ENCODE peak calls at places on chromosomes 4 and X, in eight cellular contexts. V is NCI-H1694; D is right atrium auricular region; N is CD4-positive, alpha-beta T cell; E is D721Med; X is stimulated activated CD4-positive, alpha-beta T cell treated with anti-CD3 and anti-CD28 coated beads, Interleukin-2, amount 100 ng/mL, for 48 hours; S is effector memory CD4-positive, alpha-beta T cell; Z is stimulated activated CD8-positive, alpha-beta memory T cell treated with anti-CD3 and anti-CD28 coated beads, Interleukin-4, amount 100 ng/mL, for 48 hours. B is an unnamed sample.

GRCh38 chr4:98867648-98868047 is 61.3 kb downstream of the EIF4E start:
- DNase-seq in X (no peak), Z (no peak), V (no peak), E (no peak), S (no peak), D (no peak), N (no peak), B (no peak)

GRCh38 chr4:76282941-76283689 is 23.4 kb upstream of the STBD1 start:
- DNase-seq in V (no peak), S (no peak), E (no peak), Z (no peak), D (no peak), X (no peak), N (no peak), B (no peak)

GRCh38 chrX:45129055-45129454 is 71.6 kb downstream of the DIPK2B start:
- DNase-seq in V (no peak), N (no peak), D (no peak), E (no peak), X (no peak), Z (no peak), S (no peak), B (no peak)

GRCh38 chr4:100461796-100462195 is 56.0 kb downstream of the EMCN start:
- DNase-seq in X (no peak), V (no peak), Z (no peak), N (no peak), S (no peak), D (no peak), E (no peak), B (no peak)

GRCh38 chr4:55592014-55592413 is at the start of gene PDCL2:
- DNase-seq in Z (no peak), D (no peak), V (no peak), N (no peak), X (no peak), S (no peak), E (no peak), B (no peak)

GRCh38 chrX:9282325-9282724 is 182.5 kb upstream of the TBL1X start:
- DNase-seq in Z (no peak), N (no peak), D (no peak), S (no peak), V (no peak), E (no peak), X (no peak), B (no peak)

GRCh38 chrX:329291-329910 is 10.8 kb upstream of the GTPBP6 start:
- DNase-seq in V (no peak), Z (no peak), S (no peak), N (no peak), X (no peak), E (no peak), D (no peak), B (no peak)

GRCh38 chr4:11503166-11503565 is 74.5 kb upstream of the HS3ST1 start:
- DNase-seq in Z (no peak), E (no peak), N (no peak), S (no peak), V (peak), D (no peak), X (no peak), B (no peak)

GRCh38 chrX:1657367-1658082 is 42.7 kb downstream of the ASMT start:
- DNase-seq in S (peak), Z (peak), X (peak), E (no peak), V (no peak), D (no peak), N (peak), B (no peak)

GRCh38 chr4:11424000-11424399 is 4.7 kb downstream of the HS3ST1 start:
- DNase-seq in V (peak), Z (peak), X (peak), S (no peak), E (no peak), N (no peak), D (no peak), B (peak)

GRCh38 chr4:140635606-140636005 is 66.8 kb upstream of the UCP1 start:
- DNase-seq in S (no peak), Z (no peak), X (no peak), V (no peak), N (no peak), E (no peak), D (no peak), B (no peak)

GRCh38 chr4:151429957-151430548 is 21.1 kb downstream of the FHIP1A start:
- DNase-seq in X (no peak), D (no peak), S (no peak), Z (no peak), V (no peak), N (no peak), E (no peak), B (no peak)

GRCh38 chrX:103913356-103914020 is 48.9 kb upstream of the TMSB15B start:
- DNase-seq in S (no peak), E (no peak), Z (no peak), V (no peak), D (no peak), N (no peak), X (no peak), B (no peak)

GRCh38 chr4:54556587-54556986 is 101.2 kb upstream of the KIT start:
- DNase-seq in D (no peak), E (no peak), S (no peak), V (no peak), Z (no peak), N (no peak), X (no peak), B (no peak)

GRCh38 chrX:140572724-140573123 is 67.9 kb upstream of the SOX3 start:
- DNase-seq in Z (peak), D (no peak), N (no peak), S (no peak), X (peak), E (no peak), V (no peak), B (peak)

GRCh38 chr4:42149004-42149403 is 3.5 kb downstream of the BEND4 start:
- DNase-seq in S (no peak), D (no peak), N (no peak), V (no peak), X (no peak), E (no peak), Z (no peak), B (no peak)

GRCh38 chr4:77699731-77700210 is 94.2 kb downstream of the CXCL13 start:
- DNase-seq in N (no peak), V (peak), E (peak), X (no peak), Z (no peak), S (no peak), D (no peak), B (no peak)

GRCh38 chr4:109673303-109673702 is 29.9 kb downstream of the CASP6 start:
- DNase-seq in D (no peak), Z (no peak), S (no peak), X (no peak), N (no peak), V (no peak), E (no peak), B (no peak)

GRCh38 chrX:148204195-148204594 is 223.1 kb downstream of the FMR1NB start:
- DNase-seq in D (no peak), E (no peak), V (no peak), N (no peak), X (no peak), Z (no peak), S (no peak), B (no peak)

GRCh38 chr4:76665721-76666120 is 230.7 kb downstream of the SHROOM3 start:
- DNase-seq in N (no peak), X (no peak), E (no peak), D (no peak), V (no peak), Z (no peak), S (no peak), B (no peak)

GRCh38 chrX:45699158-45699557 is 498.5 kb upstream of the DIPK2B start:
- DNase-seq in Z (no peak), E (no peak), S (no peak), X (no peak), D (no peak), V (no peak), N (no peak), B (no peak)

GRCh38 chr4:39770471-39770870 is 72.5 kb downstream of the UBE2K start:
- DNase-seq in E (no peak), V (no peak), S (no peak), Z (no peak), X (no peak), D (no peak), N (no peak), B (no peak)

GRCh38 chr4:1318488-1319213 is 28.4 kb upstream of the UVSSA start:
- DNase-seq in N (no peak), E (no peak), X (no peak), D (no peak), V (no peak), S (no peak), Z (peak), B (no peak)

GRCh38 chr4:173935622-173936405 is 347.7 kb downstream of the FBXO8 start:
- DNase-seq in X (no peak), V (no peak), N (no peak), E (no peak), S (no peak), Z (no peak), D (no peak), B (no peak)

B was measured in GM19239.